ENCODE peak calls at places on chromosomes 2 and 18, in five cellular contexts. H is activated CD8-positive, alpha-beta memory T cell treated with anti-CD3 and anti-CD28 coated beads, Interleukin-2, amount 10 ng/mL, durations not matched to agents 7 days and 5 days; Q is PC-3; C is astrocyte; F is left cardiac atrium. G is an unnamed sample.

GRCh38 chr2:231794383-231794782 is 8.1 kb downstream of the COPS7B start:
- DNase-seq in Q (no peak), H (no peak), C (no peak), F (no peak), G (no peak)

GRCh38 chr2:8593239-8593638 is 88.6 kb upstream of the ID2 start:
- DNase-seq in C (no peak), F (no peak), Q (no peak), H (no peak), G (no peak)

GRCh38 chr2:203282101-203282500 is 43.3 kb downstream of the CYP20A1 start:
- DNase-seq in H (no peak), Q (no peak), C (no peak), F (no peak), G (no peak)

GRCh38 chr2:99822487-99823218 is 319.7 kb downstream of the AFF3 start:
- DNase-seq in H (no peak), Q (no peak), F (no peak), C (peak), G (peak)

GRCh38 chr2:230944123-230944653 is 19.1 kb upstream of the GPR55 start:
- DNase-seq in F (no peak), Q (no peak), C (no peak), H (peak), G (peak)

GRCh38 chr18:43181711-43182110 is 66.2 kb upstream of the RIT2 start:
- DNase-seq in H (no peak), C (no peak), F (no peak), Q (no peak), G (no peak)

GRCh38 chr2:223943561-223944008 is 1.6 kb downstream of the WDFY1 start:
- DNase-seq in H (no peak), F (peak), Q (peak), C (peak), G (no peak)

GRCh38 chr2:118417417-118418125 is 329.3 kb downstream of the INSIG2 start:
- DNase-seq in Q (peak), C (peak), H (no peak), F (no peak), G (no peak)

GRCh38 chr2:76307495-76307894 is 596.8 kb upstream of the GCFC2 start:
- DNase-seq in Q (no peak), C (no peak), H (no peak), F (no peak), G (no peak)

GRCh38 chr2:41832218-41832617 is 215.6 kb upstream of the PKDCC start:
- DNase-seq in H (no peak), C (no peak), F (no peak), Q (no peak), G (no peak)

GRCh38 chr2:43169091-43169936 is 57.1 kb downstream of the ZFP36L2 start:
- DNase-seq in Q (peak), H (peak), C (no peak), F (peak), G (no peak)

GRCh38 chr18:77162580-77162979 is 30.0 kb upstream of the MBP start:
- DNase-seq in C (no peak), H (no peak), F (no peak), Q (peak), G (no peak)

GRCh38 chr2:177783091-177783490 is 289.5 kb downstream of the PDE11A start:
- DNase-seq in C (peak), Q (no peak), H (no peak), F (no peak), G (no peak)

GRCh38 chr2:160376576-160376975 is 117.0 kb downstream of the RBMS1 start:
- DNase-seq in H (no peak), C (peak), Q (peak), F (no peak), G (no peak)

GRCh38 chr2:64652231-64653173 is 1.2 kb downstream of the SERTAD2 start:
- DNase-seq in F (peak), C (peak), Q (peak), H (peak), G (no peak)

GRCh38 chr2:26251893-26252292 is 7.2 kb downstream of the HADHB start:
- DNase-seq in C (peak), H (no peak), F (peak), Q (no peak), G (no peak)

GRCh38 chr18:6199777-6200176 is 214.9 kb downstream of the L3MBTL4 start:
- DNase-seq in H (no peak), C (no peak), Q (no peak), F (no peak), G (no peak)

G was measured in osteocyte.